ENCODE peak calls at places on chromosome 2, in four cellular contexts. T, C, V and D are unnamed samples.

GRCh38 chr2:202171246-202171833 is 67.1 kb downstream of the SUMO1 start:
- DNase-seq in T (no peak), C (peak), V (no peak), D (no peak)

GRCh38 chr2:148658807-148659722 is 14.5 kb downstream of the EPC2 start:
- DNase-seq in T (no peak), C (no peak), V (peak), D (no peak)

GRCh38 chr2:26438926-26439325 is 37.2 kb downstream of the DRC1 start:
- DNase-seq in T (no peak), C (no peak), V (no peak), D (no peak)

GRCh38 chr2:74555610-74556103 is 1.1 kb downstream of the DOK1 start:
- DNase-seq in T (no peak), C (no peak), V (no peak), D (no peak)

GRCh38 chr2:167697961-167698360 is 549.4 kb downstream of the STK39 start:
- DNase-seq in T (no peak), C (no peak), V (no peak), D (no peak)

GRCh38 chr2:126399001-126399400 is 257.0 kb upstream of the GYPC start:
- DNase-seq in T (no peak), C (no peak), V (no peak), D (no peak)

GRCh38 chr2:74205586-74205985 is 7.2 kb downstream of the MTHFD2 start:
- DNase-seq in T (no peak), C (no peak), V (peak), D (no peak)

GRCh38 chr2:74128206-74128605 is 19.5 kb downstream of the BOLA3 start:
- DNase-seq in T (no peak), C (no peak), V (no peak), D (no peak)

GRCh38 chr2:133774675-133775005 is 206.4 kb upstream of the NCKAP5 start:
- DNase-seq in T (no peak), C (no peak), V (no peak), D (peak)

GRCh38 chr2:96262306-96262705 is 3.5 kb downstream of the TMEM127 start:
- DNase-seq in T (no peak), C (no peak), V (no peak), D (no peak)

GRCh38 chr2:220512419-220512818 is 885.0 kb downstream of the SLC4A3 start:
- DNase-seq in T (no peak), C (no peak), V (peak), D (no peak)

GRCh38 chr2:190352668-190353536 is 9.5 kb downstream of the INPP1 start:
- DNase-seq in T (no peak), C (no peak), V (peak), D (no peak)

GRCh38 chr2:141810148-141810547 is 320.7 kb downstream of the LRP1B start:
- DNase-seq in T (no peak), C (no peak), V (no peak), D (no peak)

GRCh38 chr2:8457620-8458255 is 224.1 kb upstream of the ID2 start:
- DNase-seq in T (no peak), C (no peak), V (no peak), D (no peak)

GRCh38 chr2:224658776-224659175 is 57.4 kb downstream of the CCDC195 start:
- DNase-seq in T (no peak), C (no peak), V (no peak), D (no peak)

GRCh38 chr2:7513834-7514233 is 596.6 kb downstream of the RNF144A start:
- DNase-seq in T (no peak), C (no peak), V (no peak), D (no peak)

GRCh38 chr2:74281576-74281975 is 61.6 kb downstream of the SLC4A5 start:
- DNase-seq in T (no peak), C (no peak), V (no peak), D (no peak)

GRCh38 chr2:176003958-176004357 is 1.9 kb upstream of the LNPK start:
- DNase-seq in T (no peak), C (no peak), V (no peak), D (no peak)

GRCh38 chr2:3488768-3489448 is 30.4 kb downstream of the ADI1 start:
- DNase-seq in T (no peak), C (no peak), V (peak), D (no peak)

GRCh38 chr2:1791670-1792069 is 47.4 kb upstream of the PXDN start:
- DNase-seq in T (no peak), C (no peak), V (no peak), D (no peak)

GRCh38 chr2:122885436-122885835 is 1130.0 kb downstream of the TSN start:
- DNase-seq in T (no peak), C (no peak), V (peak), D (no peak)

GRCh38 chr2:195646424-195646823 is 10.6 kb upstream of the SLC39A10 start:
- DNase-seq in T (no peak), C (no peak), V (no peak), D (no peak)

GRCh38 chr2:227052879-227053278 is 111.1 kb downstream of the COL4A4 start:
- DNase-seq in T (no peak), C (no peak), V (no peak), D (no peak)

GRCh38 chr2:18703555-18703954 is 114.2 kb upstream of the NT5C1B start:
- DNase-seq in T (no peak), C (no peak), V (no peak), D (no peak)

GRCh38 chr2:188132385-188132784 is 159.3 kb upstream of the GULP1 start:
- DNase-seq in T (no peak), C (no peak), V (no peak), D (peak)

GRCh38 chr2:165007162-165007744 is 51.9 kb upstream of the SLC38A11 start:
- DNase-seq in T (no peak), C (no peak), V (peak), D (no peak)

GRCh38 chr2:236054125-236054524 is 114.1 kb downstream of the GBX2 start:
- DNase-seq in T (no peak), C (no peak), V (no peak), D (no peak)

GRCh38 chr2:241302083-241302482 is 13.4 kb downstream of the HDLBP start:
- DNase-seq in T (no peak), C (no peak), V (no peak), D (no peak)

GRCh38 chr2:240632291-240632670 is 7.0 kb downstream of the GPR35 start:
- DNase-seq in T (no peak), C (no peak), V (no peak), D (no peak)

GRCh38 chr2:102187191-102188150 is 648 bp downstream of the IL1RL2 start:
- DNase-seq in T (peak), C (peak), V (no peak), D (no peak)

GRCh38 chr2:23478933-23479683 is 94.1 kb downstream of the KLHL29 start:
- DNase-seq in T (no peak), C (no peak), V (no peak), D (no peak)

GRCh38 chr2:149098722-149099121 is 60.2 kb downstream of the LYPD6B start:
- DNase-seq in T (no peak), C (no peak), V (no peak), D (no peak)

GRCh38 chr2:232894746-232895145 is 24.7 kb downstream of the SNORC start:
- DNase-seq in T (no peak), C (no peak), V (no peak), D (no peak)

GRCh38 chr2:163123526-163123925 is 285.0 kb upstream of the KCNH7 start:
- DNase-seq in T (no peak), C (no peak), V (peak), D (no peak)

GRCh38 chr2:18378020-18378653 is 182.3 kb downstream of the RDH14 start:
- DNase-seq in T (peak), C (no peak), V (peak), D (peak)

GRCh38 chr2:206422493-206422892 is 20.8 kb upstream of the ADAM23 start:
- DNase-seq in T (no peak), C (no peak), V (no peak), D (no peak)

GRCh38 chr2:18425186-18425585 is 135.3 kb downstream of the RDH14 start:
- DNase-seq in T (no peak), C (no peak), V (no peak), D (peak)

DNA sequence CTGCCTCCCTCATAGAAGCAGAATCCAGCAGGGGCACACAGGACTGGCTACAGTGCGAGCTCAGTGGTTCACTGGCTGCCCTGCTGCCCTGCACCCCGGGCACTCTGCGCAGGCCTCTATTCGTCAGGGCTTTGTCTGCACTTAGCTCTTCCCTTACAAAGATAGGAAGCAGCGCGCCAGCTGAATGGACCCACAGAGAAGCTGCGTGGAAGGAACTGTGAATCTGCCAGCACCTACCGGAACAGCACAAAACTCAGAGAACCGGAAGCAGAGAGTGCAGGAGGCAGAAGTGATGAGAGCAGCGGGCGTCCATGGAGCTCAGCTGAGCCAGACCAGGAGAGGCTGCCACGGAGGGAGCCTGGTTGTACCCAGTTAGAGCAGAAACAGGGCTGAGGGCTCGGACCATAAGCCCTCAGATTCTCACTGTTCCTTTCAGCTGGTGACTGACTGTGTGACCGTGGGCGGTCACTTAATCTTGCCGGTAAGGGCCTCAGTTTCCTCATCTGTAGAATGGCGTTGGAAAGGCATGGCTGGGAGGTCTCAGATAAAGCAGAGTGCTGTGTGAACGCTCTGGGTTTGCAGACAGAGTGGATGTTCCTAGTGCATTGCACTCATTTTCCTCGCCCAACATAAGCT is 23.1 kb upstream of the SLC66A3 start:
- DNase-seq in T (no peak), C (no peak), V (no peak), D (no peak)
- H3K4me3 ChIP-seq in T (no peak), C (peak), V (no peak), D (no peak)

DNA sequence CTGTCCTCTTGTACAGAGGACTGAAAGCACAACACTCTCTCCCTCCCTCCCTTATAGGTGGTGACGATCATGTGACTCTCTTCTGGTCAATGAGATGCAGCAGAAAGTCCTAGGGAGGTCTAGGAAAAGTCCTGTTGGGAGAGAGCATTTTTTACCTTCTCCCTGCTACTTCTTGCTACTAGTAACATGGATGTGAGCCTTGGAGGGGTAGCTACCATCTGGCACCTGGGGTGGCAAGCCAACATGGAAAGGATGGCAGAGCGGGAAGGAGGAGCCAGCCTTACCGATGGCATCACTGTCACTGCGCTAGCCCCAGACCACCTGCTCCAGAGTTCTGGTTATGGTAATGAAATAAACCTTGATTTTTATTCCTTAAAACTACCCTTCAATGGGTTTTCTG is 107.0 kb downstream of the MSH2 start:
- DNase-seq in T (no peak), C (no peak), V (no peak), D (no peak)
- H3K4me3 ChIP-seq in T (no peak), C (no peak), V (no peak), D (no peak)

GRCh38 chr2:143936758-143937562 is 583.0 kb downstream of the ZEB2 start:
- DNase-seq in T (no peak), C (peak), V (no peak), D (peak)
- H3K4me3 ChIP-seq in T (peak), C (no peak), V (peak), D (peak)

GRCh38 chr2:238158018-238158806 is 558 bp upstream of the ERFE start:
- DNase-seq in T (no peak), C (no peak), V (no peak), D (no peak)

GRCh38 chr2:238159676-238160205 is 971 bp downstream of the ERFE start:
- DNase-seq in T (no peak), C (no peak), V (no peak), D (no peak)

GRCh38 chr2:238160206-238161129 is 1.7 kb downstream of the ERFE start:
- DNase-seq in T (no peak), C (no peak), V (no peak), D (no peak)

GRCh38 chr2:238157506-238158017 is 1.2 kb upstream of the ERFE start:
- DNase-seq in T (no peak), C (no peak), V (no peak), D (no peak)

GRCh38 chr2:238158807-238159539 is at the start of gene ERFE:
- DNase-seq in T (no peak), C (peak), V (no peak), D (peak)
- H3K4me3 ChIP-seq in T (peak), C (no peak), V (peak), D (peak)

GRCh38 chr2:9629222-9630000 is 1.4 kb downstream of the YWHAQ start:
- DNase-seq in T (no peak), C (no peak), V (peak), D (no peak)
- H3K4me3 ChIP-seq in T (peak), C (peak), V (peak), D (peak)

GRCh38 chr2:239303711-239304532 is 96.9 kb downstream of the HDAC4 start:
- DNase-seq in T (no peak), C (no peak), V (no peak), D (no peak)
- H3K4me3 ChIP-seq in T (no peak), C (no peak), V (no peak), D (no peak)

DNA sequence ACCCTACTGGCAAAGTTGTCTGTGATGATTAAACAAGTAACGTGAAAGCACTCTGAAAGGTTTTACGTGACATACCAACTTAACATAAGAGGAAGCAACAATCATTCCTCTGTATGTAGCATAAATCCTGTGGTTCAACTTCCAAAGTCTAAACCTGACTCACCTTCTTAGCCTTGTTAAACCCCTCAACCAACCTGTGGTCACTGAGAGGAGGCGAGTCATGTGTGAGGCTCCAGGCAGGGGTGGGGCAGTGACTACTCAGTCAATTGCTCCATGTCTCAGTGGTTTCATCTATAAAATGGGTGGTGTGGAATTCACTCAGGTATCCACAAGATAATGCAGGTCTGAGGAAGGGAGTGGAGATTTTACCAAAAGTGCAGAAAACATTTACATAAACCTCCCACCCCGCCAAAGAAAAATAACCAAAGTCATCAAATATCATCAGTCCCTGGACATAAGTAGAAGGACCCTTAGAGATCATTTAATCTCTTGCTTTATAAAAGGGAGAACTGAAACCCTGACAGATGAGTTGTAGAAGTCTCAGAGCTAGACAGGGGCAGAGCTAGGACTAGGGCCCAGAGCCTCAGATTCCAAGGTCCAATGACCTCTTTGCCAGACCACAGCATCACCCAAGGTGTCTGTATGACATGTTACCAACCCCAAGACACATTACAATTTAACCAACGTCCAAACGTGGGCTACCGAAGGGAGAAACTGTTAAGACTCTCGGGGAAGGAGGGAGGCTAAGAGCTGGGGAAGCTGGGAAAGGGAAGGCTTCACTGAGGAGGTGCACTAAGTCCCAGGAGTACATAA is 3.7 kb upstream of the PCBP1 start:
- DNase-seq in T (no peak), C (peak), V (peak), D (peak)
- H3K4me3 ChIP-seq in T (no peak), C (peak), V (no peak), D (no peak)

GRCh38 chr2:118855451-118856279 is 8.2 kb upstream of the EN1 start:
- DNase-seq in T (no peak), C (peak), V (peak), D (peak)
- H3K4me3 ChIP-seq in T (peak), C (peak), V (peak), D (peak)

GRCh38 chr2:45291283-45291682 is 282.0 kb upstream of the SIX2 start:
- DNase-seq in T (no peak), C (no peak), V (no peak), D (no peak)
- H3K4me3 ChIP-seq in T (no peak), C (no peak), V (no peak), D (no peak)